ENCODE peak calls at places on chromosomes 4 and X, in four cellular contexts. P is PC-3, Z is non-pigmented ciliary epithelial cell, B is myocyte. U is an unnamed sample.

GRCh38 chr4:23827971-23828680 is 61.7 kb downstream of the PPARGC1A start:
- DNase-seq in P (no peak), Z (no peak), B (peak; percentile 66), U (no peak)

GRCh38 chr4:80035336-80035735 is 37.7 kb downstream of the ANTXR2 start:
- DNase-seq in P (no peak), Z (no peak), B (peak; percentile 34), U (no peak)

GRCh38 chr4:139453041-139453370 is 915 bp upstream of the RAB33B start:
- DNase-seq in P (peak; percentile 65), Z (peak; percentile 24), B (no peak), U (no peak)

GRCh38 chrX:12403474-12404082 is 265.3 kb downstream of the FRMPD4 start:
- DNase-seq in P (no peak), Z (no peak), B (no peak), U (no peak)

GRCh38 chr4:84324850-84325249 is 174.2 kb downstream of the NKX6-1 start:
- DNase-seq in P (no peak), Z (no peak), B (peak; percentile 92), U (no peak)

GRCh38 chrX:34381241-34381640 is 249.1 kb upstream of the FAM47A start:
- DNase-seq in P (no peak), Z (no peak), B (no peak), U (no peak)

GRCh38 chrX:41291309-41291708 is 42.7 kb upstream of the DDX3X start:
- DNase-seq in P (no peak), Z (no peak), B (no peak), U (no peak)

GRCh38 chr4:141427726-141428296 is 207.1 kb downstream of the ZNF330 start:
- DNase-seq in P (peak; percentile 55), Z (no peak), B (no peak), U (no peak)

GRCh38 chr4:39450618-39451017 is 8.1 kb downstream of the RPL9 start:
- DNase-seq in P (no peak), Z (no peak), B (no peak), U (no peak)

GRCh38 chr4:134216436-134216835 is 14.8 kb upstream of the PABPC4L start:
- DNase-seq in P (peak; percentile 67), Z (peak; percentile 68), B (no peak), U (no peak)

GRCh38 chrX:48025561-48025960 is 18.8 kb downstream of the SPACA5 start:
- DNase-seq in P (peak; percentile 80), Z (peak; percentile 22), B (peak; percentile 73), U (no peak)